ENCODE peak calls at places on chromosomes 6 and 20, in five cellular contexts. One of them, this sample, is unnamed.

GRCh38 chr6:112253842-112254816 is at the start of gene LAMA4:
- DNase-seq in activated gamma-delta T cell treated with Interleukin-2 at 50 U/mL for 16 hours: no peak
- DNase-seq in central memory CD4-positive, alpha-beta T cell: no peak
- DNase-seq in stomach: peak
- DNase-seq in body of pancreas: peak
- DNase-seq in this sample: no peak

GRCh38 chr20:24382775-24383174 is 86.7 kb upstream of the SYNDIG1 start:
- DNase-seq in activated gamma-delta T cell treated with Interleukin-2 at 50 U/mL for 16 hours: no peak
- DNase-seq in central memory CD4-positive, alpha-beta T cell: no peak
- DNase-seq in stomach: peak
- DNase-seq in body of pancreas: peak
- DNase-seq in this sample: no peak

GRCh38 chr6:83292900-83293843 is 100.0 kb downstream of the RWDD2A start:
- DNase-seq in activated gamma-delta T cell treated with Interleukin-2 at 50 U/mL for 16 hours: no peak
- DNase-seq in central memory CD4-positive, alpha-beta T cell: no peak
- DNase-seq in stomach: no peak
- DNase-seq in body of pancreas: no peak
- DNase-seq in this sample: no peak

GRCh38 chr20:35663516-35663812 is 1.2 kb downstream of the CPNE1 start:
- DNase-seq in activated gamma-delta T cell treated with Interleukin-2 at 50 U/mL for 16 hours: peak
- DNase-seq in central memory CD4-positive, alpha-beta T cell: no peak
- DNase-seq in stomach: no peak
- DNase-seq in body of pancreas: no peak
- DNase-seq in this sample: no peak

GRCh38 chr20:9112541-9113515 is 43.9 kb downstream of the PLCB4 start:
- DNase-seq in activated gamma-delta T cell treated with Interleukin-2 at 50 U/mL for 16 hours: no peak
- DNase-seq in central memory CD4-positive, alpha-beta T cell: no peak
- DNase-seq in stomach: no peak
- DNase-seq in body of pancreas: no peak
- DNase-seq in this sample: no peak

GRCh38 chr6:34178361-34179105 is 32.6 kb upstream of the GRM4 start:
- DNase-seq in activated gamma-delta T cell treated with Interleukin-2 at 50 U/mL for 16 hours: no peak
- DNase-seq in central memory CD4-positive, alpha-beta T cell: no peak
- DNase-seq in stomach: peak
- DNase-seq in body of pancreas: no peak
- DNase-seq in this sample: no peak

GRCh38 chr6:167550936-167551633 is 226.2 kb downstream of the TTLL2 start:
- DNase-seq in activated gamma-delta T cell treated with Interleukin-2 at 50 U/mL for 16 hours: no peak
- DNase-seq in central memory CD4-positive, alpha-beta T cell: no peak
- DNase-seq in stomach: peak
- DNase-seq in body of pancreas: peak
- DNase-seq in this sample: no peak

GRCh38 chr6:110468696-110469095 is 7.7 kb downstream of the SLC22A16 start:
- DNase-seq in activated gamma-delta T cell treated with Interleukin-2 at 50 U/mL for 16 hours: no peak
- DNase-seq in central memory CD4-positive, alpha-beta T cell: no peak
- DNase-seq in stomach: no peak
- DNase-seq in body of pancreas: no peak
- DNase-seq in this sample: no peak

GRCh38 chr6:70520575-70520974 is 46.2 kb upstream of the SDHAF4 start:
- DNase-seq in activated gamma-delta T cell treated with Interleukin-2 at 50 U/mL for 16 hours: no peak
- DNase-seq in central memory CD4-positive, alpha-beta T cell: peak
- DNase-seq in stomach: no peak
- DNase-seq in body of pancreas: no peak
- DNase-seq in this sample: no peak

GRCh38 chr6:42618686-42619085 is 54.9 kb downstream of the UBR2 start:
- DNase-seq in activated gamma-delta T cell treated with Interleukin-2 at 50 U/mL for 16 hours: no peak
- DNase-seq in central memory CD4-positive, alpha-beta T cell: no peak
- DNase-seq in stomach: no peak
- DNase-seq in body of pancreas: no peak
- DNase-seq in this sample: no peak

GRCh38 chr20:36941403-36941835 is 10.1 kb downstream of the SAMHD1 start:
- DNase-seq in activated gamma-delta T cell treated with Interleukin-2 at 50 U/mL for 16 hours: no peak
- DNase-seq in central memory CD4-positive, alpha-beta T cell: no peak
- DNase-seq in stomach: no peak
- DNase-seq in body of pancreas: no peak
- DNase-seq in this sample: no peak

GRCh38 chr6:167079853-167080297 is 43.0 kb upstream of the CCR6 start:
- DNase-seq in activated gamma-delta T cell treated with Interleukin-2 at 50 U/mL for 16 hours: no peak
- DNase-seq in central memory CD4-positive, alpha-beta T cell: peak
- DNase-seq in stomach: no peak
- DNase-seq in body of pancreas: no peak
- DNase-seq in this sample: no peak

GRCh38 chr20:44215125-44215524 is 4.6 kb upstream of the OSER1 start:
- DNase-seq in activated gamma-delta T cell treated with Interleukin-2 at 50 U/mL for 16 hours: peak
- DNase-seq in central memory CD4-positive, alpha-beta T cell: peak
- DNase-seq in stomach: peak
- DNase-seq in body of pancreas: peak
- DNase-seq in this sample: peak

GRCh38 chr6:41940759-41941279 is 789 bp downstream of the CCND3 start:
- DNase-seq in activated gamma-delta T cell treated with Interleukin-2 at 50 U/mL for 16 hours: peak
- DNase-seq in central memory CD4-positive, alpha-beta T cell: peak
- DNase-seq in stomach: peak
- DNase-seq in body of pancreas: peak
- DNase-seq in this sample: peak

GRCh38 chr6:21664263-21665081 is 70.9 kb downstream of the SOX4 start:
- DNase-seq in activated gamma-delta T cell treated with Interleukin-2 at 50 U/mL for 16 hours: peak
- DNase-seq in central memory CD4-positive, alpha-beta T cell: no peak
- DNase-seq in stomach: no peak
- DNase-seq in body of pancreas: peak
- DNase-seq in this sample: no peak

GRCh38 chr20:60446273-60447111 is 488.3 kb downstream of the CDH26 start:
- DNase-seq in activated gamma-delta T cell treated with Interleukin-2 at 50 U/mL for 16 hours: no peak
- DNase-seq in central memory CD4-positive, alpha-beta T cell: no peak
- DNase-seq in stomach: no peak
- DNase-seq in body of pancreas: no peak
- DNase-seq in this sample: peak

GRCh38 chr20:10466325-10466724 is 31.2 kb downstream of the SLX4IP start:
- DNase-seq in activated gamma-delta T cell treated with Interleukin-2 at 50 U/mL for 16 hours: no peak
- DNase-seq in central memory CD4-positive, alpha-beta T cell: no peak
- DNase-seq in stomach: no peak
- DNase-seq in body of pancreas: no peak
- DNase-seq in this sample: no peak

GRCh38 chr20:26169506-26169905 is 472.9 kb upstream of the ZNF337 start:
- DNase-seq in activated gamma-delta T cell treated with Interleukin-2 at 50 U/mL for 16 hours: no peak
- DNase-seq in central memory CD4-positive, alpha-beta T cell: no peak
- DNase-seq in stomach: no peak
- DNase-seq in body of pancreas: no peak
- DNase-seq in this sample: no peak

GRCh38 chr20:25987073-25987927 is 290.6 kb upstream of the ZNF337 start:
- DNase-seq in activated gamma-delta T cell treated with Interleukin-2 at 50 U/mL for 16 hours: peak
- DNase-seq in central memory CD4-positive, alpha-beta T cell: peak
- DNase-seq in stomach: no peak
- DNase-seq in body of pancreas: peak
- DNase-seq in this sample: no peak

GRCh38 chr20:16445482-16445881 is 127.8 kb downstream of the KIF16B start:
- DNase-seq in activated gamma-delta T cell treated with Interleukin-2 at 50 U/mL for 16 hours: no peak
- DNase-seq in central memory CD4-positive, alpha-beta T cell: no peak
- DNase-seq in stomach: no peak
- DNase-seq in body of pancreas: no peak
- DNase-seq in this sample: no peak

GRCh38 chr6:48278261-48278660 is 167.3 kb upstream of the PTCHD4 start:
- DNase-seq in activated gamma-delta T cell treated with Interleukin-2 at 50 U/mL for 16 hours: no peak
- DNase-seq in central memory CD4-positive, alpha-beta T cell: no peak
- DNase-seq in stomach: no peak
- DNase-seq in body of pancreas: no peak
- DNase-seq in this sample: no peak

GRCh38 chr6:158488065-158488464 is 71.8 kb upstream of the TMEM181 start:
- DNase-seq in activated gamma-delta T cell treated with Interleukin-2 at 50 U/mL for 16 hours: no peak
- DNase-seq in central memory CD4-positive, alpha-beta T cell: no peak
- DNase-seq in stomach: no peak
- DNase-seq in body of pancreas: no peak
- DNase-seq in this sample: no peak

GRCh38 chr20:56875052-56875663 is 246.1 kb downstream of the TFAP2C start:
- DNase-seq in activated gamma-delta T cell treated with Interleukin-2 at 50 U/mL for 16 hours: no peak
- DNase-seq in central memory CD4-positive, alpha-beta T cell: no peak
- DNase-seq in stomach: no peak
- DNase-seq in body of pancreas: peak
- DNase-seq in this sample: no peak

GRCh38 chr6:89797317-89797716 is 22.3 kb downstream of the MDN1 start:
- DNase-seq in activated gamma-delta T cell treated with Interleukin-2 at 50 U/mL for 16 hours: no peak
- DNase-seq in central memory CD4-positive, alpha-beta T cell: no peak
- DNase-seq in stomach: no peak
- DNase-seq in body of pancreas: no peak
- DNase-seq in this sample: no peak

GRCh38 chr6:52922161-52922560 is 12.7 kb upstream of the GSTA3 start:
- DNase-seq in activated gamma-delta T cell treated with Interleukin-2 at 50 U/mL for 16 hours: no peak
- DNase-seq in central memory CD4-positive, alpha-beta T cell: no peak
- DNase-seq in stomach: no peak
- DNase-seq in body of pancreas: no peak
- DNase-seq in this sample: no peak

GRCh38 chr6:90411292-90411781 is 114.7 kb upstream of the BACH2 start:
- DNase-seq in activated gamma-delta T cell treated with Interleukin-2 at 50 U/mL for 16 hours: peak
- DNase-seq in central memory CD4-positive, alpha-beta T cell: peak
- DNase-seq in stomach: peak
- DNase-seq in body of pancreas: no peak
- DNase-seq in this sample: no peak

GRCh38 chr6:40881501-40881900 is 157.5 kb downstream of the UNC5CL start:
- DNase-seq in activated gamma-delta T cell treated with Interleukin-2 at 50 U/mL for 16 hours: no peak
- DNase-seq in central memory CD4-positive, alpha-beta T cell: no peak
- DNase-seq in stomach: no peak
- DNase-seq in body of pancreas: no peak
- DNase-seq in this sample: peak

GRCh38 chr6:166707045-166707444 is 80.0 kb upstream of the RPS6KA2 start:
- DNase-seq in activated gamma-delta T cell treated with Interleukin-2 at 50 U/mL for 16 hours: no peak
- DNase-seq in central memory CD4-positive, alpha-beta T cell: no peak
- DNase-seq in stomach: peak
- DNase-seq in body of pancreas: peak
- DNase-seq in this sample: no peak

GRCh38 chr20:52104546-52105044 is 87.0 kb downstream of the ZFP64 start:
- DNase-seq in activated gamma-delta T cell treated with Interleukin-2 at 50 U/mL for 16 hours: no peak
- DNase-seq in central memory CD4-positive, alpha-beta T cell: no peak
- DNase-seq in stomach: no peak
- DNase-seq in body of pancreas: no peak
- DNase-seq in this sample: no peak

GRCh38 chr20:35271073-35271882 is 6.6 kb downstream of the MMP24OS start:
- DNase-seq in activated gamma-delta T cell treated with Interleukin-2 at 50 U/mL for 16 hours: no peak
- DNase-seq in central memory CD4-positive, alpha-beta T cell: no peak
- DNase-seq in stomach: no peak
- DNase-seq in body of pancreas: no peak
- DNase-seq in this sample: no peak

GRCh38 chr6:170529839-170530520 is 23.1 kb downstream of the PSMB1 start:
- DNase-seq in activated gamma-delta T cell treated with Interleukin-2 at 50 U/mL for 16 hours: peak
- DNase-seq in central memory CD4-positive, alpha-beta T cell: peak
- DNase-seq in stomach: peak
- DNase-seq in body of pancreas: peak
- DNase-seq in this sample: peak

GRCh38 chr6:4295058-4295788 is 159.8 kb upstream of the ECI2 start:
- DNase-seq in activated gamma-delta T cell treated with Interleukin-2 at 50 U/mL for 16 hours: no peak
- DNase-seq in central memory CD4-positive, alpha-beta T cell: no peak
- DNase-seq in stomach: no peak
- DNase-seq in body of pancreas: no peak
- DNase-seq in this sample: no peak

GRCh38 chr20:63502671-63503172 is 3.8 kb upstream of the EEF1A2 start:
- DNase-seq in activated gamma-delta T cell treated with Interleukin-2 at 50 U/mL for 16 hours: no peak
- DNase-seq in central memory CD4-positive, alpha-beta T cell: no peak
- DNase-seq in stomach: no peak
- DNase-seq in body of pancreas: no peak
- DNase-seq in this sample: no peak

GRCh38 chr6:167839755-167840154 is 13.0 kb downstream of the AFDN start:
- DNase-seq in activated gamma-delta T cell treated with Interleukin-2 at 50 U/mL for 16 hours: no peak
- DNase-seq in central memory CD4-positive, alpha-beta T cell: no peak
- DNase-seq in stomach: no peak
- DNase-seq in body of pancreas: no peak
- DNase-seq in this sample: no peak

GRCh38 chr6:79894939-79895338 is 52.4 kb downstream of the ELOVL4 start:
- DNase-seq in activated gamma-delta T cell treated with Interleukin-2 at 50 U/mL for 16 hours: no peak
- DNase-seq in central memory CD4-positive, alpha-beta T cell: no peak
- DNase-seq in stomach: no peak
- DNase-seq in body of pancreas: no peak
- DNase-seq in this sample: no peak

GRCh38 chr20:19860742-19861141 is 102.7 kb downstream of the RIN2 start:
- DNase-seq in activated gamma-delta T cell treated with Interleukin-2 at 50 U/mL for 16 hours: no peak
- DNase-seq in central memory CD4-positive, alpha-beta T cell: no peak
- DNase-seq in stomach: no peak
- DNase-seq in body of pancreas: no peak
- DNase-seq in this sample: no peak

GRCh38 chr20:47973519-47974233 is 188.4 kb upstream of the SULF2 start:
- DNase-seq in activated gamma-delta T cell treated with Interleukin-2 at 50 U/mL for 16 hours: no peak
- DNase-seq in central memory CD4-positive, alpha-beta T cell: no peak
- DNase-seq in stomach: no peak
- DNase-seq in body of pancreas: peak
- DNase-seq in this sample: no peak

GRCh38 chr6:1724616-1725015 is 114.9 kb downstream of the FOXC1 start:
- DNase-seq in activated gamma-delta T cell treated with Interleukin-2 at 50 U/mL for 16 hours: no peak
- DNase-seq in central memory CD4-positive, alpha-beta T cell: no peak
- DNase-seq in stomach: peak
- DNase-seq in body of pancreas: peak
- DNase-seq in this sample: no peak

This sample was measured in GDM1.